ENCODE peak calls at places on chromosome 20, in four cellular contexts. A is dorsolateral prefrontal cortex, R is tibial nerve, Z is astrocyte of the spinal cord. B is an unnamed sample.

GRCh38 chr20:16944753-16945152 is 196.6 kb downstream of the OTOR start:
- DNase-seq in Z (no peak), A (no peak), R (no peak), B (no peak)

GRCh38 chr20:6140947-6141346 is 18.1 kb upstream of the FERMT1 start:
- DNase-seq in Z (no peak), R (no peak), A (no peak), B (peak)

GRCh38 chr20:41222703-41223102 is 85.4 kb downstream of the PLCG1 start:
- DNase-seq in R (no peak), Z (peak), A (no peak), B (peak)

GRCh38 chr20:24738981-24739633 is 210.0 kb upstream of the CST7 start:
- DNase-seq in R (no peak), A (no peak), Z (peak), B (no peak)

GRCh38 chr20:16175322-16175721 is 397.9 kb downstream of the KIF16B start:
- DNase-seq in Z (no peak), A (no peak), R (no peak), B (no peak)

GRCh38 chr20:31675828-31676533 is 38.3 kb downstream of the COX4I2 start:
- DNase-seq in Z (no peak), R (no peak), A (no peak), B (peak)

GRCh38 chr20:63636752-63637633 is 10.1 kb upstream of the GMEB2 start:
- DNase-seq in R (no peak), A (no peak), Z (no peak), B (no peak)

GRCh38 chr20:17505664-17506517 is 25.3 kb downstream of the BFSP1 start:
- DNase-seq in A (no peak), Z (peak), R (no peak), B (peak)

GRCh38 chr20:15703171-15703911 is 869.9 kb downstream of the KIF16B start:
- DNase-seq in Z (peak), A (no peak), R (no peak), B (no peak)

GRCh38 chr20:23686046-23686750 is 2.6 kb downstream of the CST4 start:
- DNase-seq in A (no peak), Z (no peak), R (no peak), B (no peak)

GRCh38 chr20:62736026-62736406 is 27.4 kb downstream of the NTSR1 start:
- DNase-seq in Z (no peak), R (no peak), A (peak), B (no peak)

GRCh38 chr20:25049261-25050060 is 8.5 kb downstream of the ACSS1 start:
- DNase-seq in R (no peak), A (no peak), Z (no peak), B (no peak)

GRCh38 chr20:49818810-49819209 is 6.2 kb downstream of the SLC9A8 start:
- DNase-seq in R (no peak), A (no peak), Z (no peak), B (no peak)

GRCh38 chr20:49821381-49821780 is 8.8 kb downstream of the SLC9A8 start:
- DNase-seq in R (no peak), A (no peak), Z (no peak), B (no peak)

GRCh38 chr20:49823152-49823847 is 10.7 kb downstream of the SLC9A8 start:
- DNase-seq in R (no peak), A (no peak), Z (no peak), B (no peak)

GRCh38 chr20:49821850-49822249 is 9.2 kb downstream of the SLC9A8 start:
- DNase-seq in A (no peak), R (no peak), Z (peak), B (peak)

GRCh38 chr20:49819702-49820101 is 7.1 kb downstream of the SLC9A8 start:
- DNase-seq in R (no peak), A (no peak), Z (no peak), B (no peak)
- H3K4me3 ChIP-seq in R (no peak), A (no peak), Z (no peak), B (no peak)

GRCh38 chr20:51800769-51801219 is 1.5 kb downstream of the SALL4 start:
- DNase-seq in Z (peak), R (no peak), A (no peak), B (peak)

GRCh38 chr20:51802170-51802745 is at the start of gene SALL4:
- DNase-seq in R (no peak), Z (no peak), A (no peak), B (no peak)

GRCh38 chr20:51799586-51799985 is 2.7 kb downstream of the SALL4 start:
- DNase-seq in R (no peak), Z (no peak), A (no peak), B (no peak)

GRCh38 chr20:51800132-51800721 is 2.1 kb downstream of the SALL4 start:
- DNase-seq in Z (peak), R (peak), A (peak), B (peak)

DNA sequence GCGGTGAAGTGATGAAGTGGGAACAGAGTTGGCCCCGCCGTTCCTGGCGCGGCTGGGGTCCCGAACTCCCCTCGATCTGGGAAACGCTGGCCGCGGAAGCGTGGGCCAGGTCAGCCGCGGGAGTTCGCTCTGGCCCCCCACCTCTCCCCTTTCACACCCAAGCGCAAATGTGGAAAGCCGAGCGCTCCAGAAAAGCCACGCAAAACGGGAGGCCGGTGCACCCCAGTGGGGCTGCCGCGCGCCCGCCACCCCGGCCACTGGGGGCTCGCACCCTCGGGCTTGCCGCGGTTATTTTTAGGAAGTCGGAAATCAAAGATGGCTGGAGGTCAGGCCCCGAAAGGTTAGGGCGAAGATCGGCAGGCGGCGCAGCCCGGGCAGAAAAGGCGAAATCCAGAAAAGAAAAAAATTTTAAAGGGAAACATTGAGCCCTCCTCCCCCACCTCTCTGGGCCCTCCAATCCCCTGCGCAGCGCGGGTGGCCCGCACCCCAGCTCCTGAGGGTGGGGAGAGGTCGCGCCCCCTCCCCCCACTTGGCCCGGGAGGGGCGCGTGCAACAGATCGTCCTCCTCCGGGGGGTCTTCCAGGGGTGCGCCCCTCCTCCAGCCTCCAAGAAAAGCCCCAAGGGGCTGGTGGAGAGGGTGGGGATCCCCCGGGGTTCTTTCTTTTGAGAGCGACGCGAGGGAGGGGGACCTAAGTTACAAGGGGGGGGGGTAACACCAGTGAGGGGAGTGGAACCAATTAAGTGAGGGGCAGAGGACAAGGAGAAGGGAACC is 915 bp downstream of the SALL4 start:
- DNase-seq in A (no peak), Z (no peak), R (no peak), B (peak)
- TF ChIP-seq CTCF in A (no peak), Z (peak), R (no peak), B (peak)

GRCh38 chr20:36470482-36471062 is 70.7 kb upstream of the MYL9 start:
- DNase-seq in R (no peak), Z (no peak), A (no peak), B (no peak)

GRCh38 chr20:36473164-36473563 is 68.2 kb upstream of the MYL9 start:
- DNase-seq in Z (no peak), A (no peak), R (no peak), B (no peak)

GRCh38 chr20:36471885-36472642 is 69.3 kb upstream of the MYL9 start:
- DNase-seq in A (no peak), R (no peak), Z (no peak), B (no peak)

GRCh38 chr20:36474563-36474962 is 66.8 kb upstream of the MYL9 start:
- DNase-seq in A (no peak), Z (no peak), R (no peak), B (no peak)

DNA sequence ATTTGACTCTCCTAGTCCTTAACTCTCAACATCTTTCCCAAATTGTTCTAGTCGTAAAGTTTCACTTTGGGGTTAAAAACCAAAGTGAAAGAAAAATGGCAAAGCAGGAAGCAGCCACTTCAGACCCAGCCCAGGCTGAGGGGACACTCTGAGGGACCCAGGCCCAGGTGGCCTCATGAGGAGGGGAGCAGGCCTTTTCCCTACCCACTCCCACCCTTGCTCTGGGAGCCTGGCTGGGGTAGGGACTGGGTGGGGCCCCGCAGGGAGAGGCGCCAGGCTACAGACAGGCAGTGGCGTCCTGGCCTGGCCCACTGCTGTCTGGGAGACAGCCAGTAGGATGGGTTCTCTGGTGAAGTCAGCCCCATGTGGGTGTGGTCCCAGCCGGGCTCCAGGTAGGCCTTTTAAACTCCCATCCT is 68.7 kb upstream of the MYL9 start:
- DNase-seq in R (no peak), Z (no peak), A (no peak), B (no peak)
- H3K4me3 ChIP-seq in R (peak), Z (no peak), A (no peak), B (no peak)

GRCh38 chr20:55415567-55416142 is 589.7 kb downstream of the CBLN4 start:
- DNase-seq in A (no peak), R (no peak), Z (no peak), B (peak)
- TF ChIP-seq CTCF in A (peak), R (peak), Z (no peak), B (peak)

DNA sequence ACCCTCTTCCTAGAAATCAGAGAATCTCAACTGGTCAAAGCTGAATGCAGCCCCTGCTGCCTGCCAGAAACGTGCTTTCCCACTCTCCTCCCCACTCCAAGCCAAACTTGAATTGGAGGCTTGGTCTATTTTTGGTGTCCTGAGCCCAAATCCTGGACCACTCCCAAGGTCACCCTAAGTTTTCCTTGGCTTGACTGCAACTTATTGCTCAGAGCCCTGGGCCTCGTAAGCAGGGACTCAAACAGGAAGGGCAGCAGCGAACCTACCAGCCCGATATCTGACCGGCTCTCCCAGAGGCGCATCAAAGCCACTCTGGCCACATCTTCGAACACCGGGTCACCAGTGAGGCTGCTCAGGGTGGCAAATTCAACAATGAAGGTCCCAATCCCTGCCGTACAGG is 12.7 kb downstream of the EDEM2 start:
- DNase-seq in R (peak), Z (no peak), A (no peak), B (peak)
- H3K4me3 ChIP-seq in R (no peak), Z (no peak), A (no peak), B (no peak)

GRCh38 chr20:59403962-59404314 is 103.5 kb downstream of the EDN3 start:
- DNase-seq in Z (no peak), A (no peak), R (no peak), B (no peak)
- TF ChIP-seq CTCF in Z (no peak), A (no peak), R (no peak), B (no peak)

GRCh38 chr20:44887466-44887865 is 2.0 kb downstream of the YWHAB start:
- DNase-seq in Z (no peak), R (no peak), A (no peak), B (no peak)

GRCh38 chr20:44885392-44886275 is at the start of gene YWHAB:
- DNase-seq in R (peak), Z (peak), A (peak), B (peak)

GRCh38 chr20:44886276-44886671 is 769 bp downstream of the YWHAB start:
- DNase-seq in A (no peak), R (no peak), Z (no peak), B (no peak)

GRCh38 chr20:44886828-44887227 is 1.3 kb downstream of the YWHAB start:
- DNase-seq in Z (no peak), R (no peak), A (no peak), B (no peak)

GRCh38 chr20:44888226-44889103 is 3.0 kb downstream of the YWHAB start:
- DNase-seq in Z (no peak), A (no peak), R (no peak), B (peak)
- H3K4me3 ChIP-seq in Z (no peak), A (peak), R (no peak), B (no peak)

GRCh38 chr20:35619196-35620095 is 3.8 kb downstream of the SPAG4 start:
- DNase-seq in A (peak), R (peak), Z (peak), B (peak)
- TF ChIP-seq CTCF in A (peak), R (peak), Z (peak), B (peak)